ENCODE peak calls at places on chromosomes 3 and 15, in nine cellular contexts. S is breast epithelium, J is sigmoid colon, M is H1, Z is HL-60, R is GM12878, C is HepG2, N is Panc1, D is transverse colon. P is an unnamed sample.

GRCh38 chr3:139118835-139119234 is 74.1 kb upstream of the PRR23C start:
- DNase-seq in S (no peak), J (no peak), M (no peak), Z (no peak), R (no peak), C (no peak), N (no peak), D (no peak), P (no peak)

GRCh38 chr15:55981596-55982249 is 11.7 kb downstream of the NEDD4 start:
- DNase-seq in S (no peak), J (no peak), M (no peak), Z (no peak), R (no peak), C (no peak), N (no peak), D (no peak), P (no peak)

GRCh38 chr3:46261926-46262594 is 19.8 kb downstream of the CCR3 start:
- DNase-seq in S (no peak), J (no peak), M (no peak), Z (no peak), R (no peak), C (no peak), N (no peak), D (no peak), P (no peak)

GRCh38 chr3:100523050-100523760 is 30.8 kb downstream of the TMEM45A start:
- DNase-seq in S (no peak), J (no peak), M (no peak), Z (no peak), R (no peak), C (no peak), N (no peak), D (no peak), P (no peak)

GRCh38 chr3:27590437-27591320 is 106.5 kb upstream of the SLC4A7 start:
- DNase-seq in S (no peak), J (no peak), M (no peak), Z (peak), R (no peak), C (no peak), N (no peak), D (no peak), P (no peak)

GRCh38 chr3:177041021-177041729 is 156.1 kb downstream of the TBL1XR1 start:
- DNase-seq in S (no peak), J (peak), M (no peak), Z (no peak), R (no peak), C (no peak), N (no peak), D (no peak), P (no peak)

GRCh38 chr3:111787556-111788463 is 71.3 kb upstream of the PHLDB2 start:
- DNase-seq in S (no peak), J (no peak), M (no peak), Z (no peak), R (no peak), C (no peak), N (no peak), D (no peak), P (no peak)

GRCh38 chr3:25673738-25674298 is 9.1 kb upstream of the TOP2B start:
- DNase-seq in S (no peak), J (no peak), M (no peak), Z (no peak), R (no peak), C (no peak), N (no peak), D (no peak), P (no peak)

GRCh38 chr15:78695849-78696248 is 54.8 kb upstream of the CHRNB4 start:
- DNase-seq in S (no peak), J (no peak), M (no peak), Z (no peak), R (no peak), C (no peak), N (no peak), D (no peak), P (no peak)

GRCh38 chr3:139710212-139710611 is 32.4 kb upstream of the NMNAT3 start:
- DNase-seq in S (no peak), J (no peak), M (no peak), Z (no peak), R (no peak), C (peak), N (no peak), D (no peak), P (no peak)

GRCh38 chr3:110343945-110344344 is 727.7 kb upstream of the NECTIN3 start:
- DNase-seq in S (no peak), J (no peak), M (no peak), Z (no peak), R (no peak), C (peak), N (no peak), D (no peak), P (no peak)

GRCh38 chr3:9396301-9396631 is 1.1 kb upstream of the SETD5 start:
- DNase-seq in S (peak), J (peak), M (no peak), Z (peak), R (peak), C (no peak), N (peak), D (peak), P (peak)

GRCh38 chr15:29045717-29046116 is 159.9 kb downstream of the APBA2 start:
- DNase-seq in S (no peak), J (no peak), M (no peak), Z (no peak), R (no peak), C (no peak), N (no peak), D (no peak), P (no peak)

GRCh38 chr3:61685755-61686154 is 124.4 kb downstream of the PTPRG start:
- DNase-seq in S (no peak), J (no peak), M (no peak), Z (no peak), R (no peak), C (no peak), N (no peak), D (peak), P (no peak)

GRCh38 chr3:72230774-72231379 is 445.9 kb upstream of the PROK2 start:
- DNase-seq in S (no peak), J (no peak), M (no peak), Z (no peak), R (no peak), C (no peak), N (no peak), D (no peak), P (no peak)

GRCh38 chr3:113531826-113532697 is at the start of gene SIDT1:
- DNase-seq in S (no peak), J (no peak), M (no peak), Z (no peak), R (peak), C (no peak), N (no peak), D (peak), P (no peak)

GRCh38 chr15:31366169-31366734 is 39.6 kb downstream of the KLF13 start:
- DNase-seq in S (no peak), J (peak), M (no peak), Z (no peak), R (no peak), C (no peak), N (no peak), D (peak), P (no peak)

GRCh38 chr3:71397046-71397445 is 186.5 kb downstream of the FOXP1 start:
- DNase-seq in S (no peak), J (no peak), M (no peak), Z (no peak), R (no peak), C (peak), N (peak), D (peak), P (no peak)

GRCh38 chr15:92970656-92971055 is 70.5 kb downstream of the CHD2 start:
- DNase-seq in S (no peak), J (no peak), M (no peak), Z (no peak), R (no peak), C (no peak), N (no peak), D (no peak), P (no peak)

GRCh38 chr15:75237316-75237982 is 20.7 kb upstream of the GOLGA6C start:
- DNase-seq in S (peak), J (peak), M (no peak), Z (no peak), R (no peak), C (no peak), N (no peak), D (no peak), P (no peak)

GRCh38 chr15:45677797-45678196 is 43.0 kb downstream of the SQOR start:
- DNase-seq in S (no peak), J (no peak), M (no peak), Z (no peak), R (no peak), C (no peak), N (no peak), D (no peak), P (no peak)

GRCh38 chr15:78714890-78715289 is 73.9 kb upstream of the CHRNB4 start:
- DNase-seq in S (no peak), J (no peak), M (no peak), Z (no peak), R (no peak), C (peak), N (no peak), D (no peak), P (no peak)

GRCh38 chr3:194632211-194632982 is 822 bp downstream of the TMEM44 start:
- DNase-seq in S (no peak), J (peak), M (no peak), Z (no peak), R (no peak), C (no peak), N (no peak), D (peak), P (peak)

GRCh38 chr15:51649659-51650521 is 27.3 kb upstream of the DMXL2 start:
- DNase-seq in S (no peak), J (no peak), M (no peak), Z (no peak), R (peak), C (peak), N (peak), D (peak), P (peak)

GRCh38 chr3:141485578-141486415 is 1.0 kb upstream of the RASA2 start:
- DNase-seq in S (no peak), J (no peak), M (no peak), Z (no peak), R (no peak), C (peak), N (no peak), D (no peak), P (no peak)

DNA sequence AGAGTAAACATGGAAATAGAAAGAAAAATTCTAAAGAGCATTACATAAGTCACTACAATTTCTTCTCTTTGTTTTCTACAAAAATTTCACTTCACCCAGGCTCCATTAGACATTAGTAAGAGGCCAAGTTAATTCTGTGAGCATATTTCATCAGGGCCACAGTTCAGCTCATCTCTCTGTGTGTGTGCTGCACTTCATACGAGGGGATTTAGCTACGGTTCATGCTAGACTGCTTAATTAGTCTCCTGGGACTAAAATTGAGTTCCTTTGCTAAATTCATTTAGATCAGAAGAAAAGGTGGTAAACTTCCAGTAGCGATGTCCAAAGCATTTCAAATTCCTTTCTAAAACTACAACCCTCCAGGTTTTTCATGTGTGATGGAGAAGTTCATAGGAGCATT is 83.1 kb upstream of the SETMAR start:
- DNase-seq in S (no peak), J (no peak), M (no peak), Z (no peak), R (no peak), C (no peak), N (no peak), D (no peak), P (no peak)
- TF ChIP-seq POLR2AphosphoS5 in S (no peak), J (no peak), M (no peak), Z (no peak), R (no peak), C (no peak), N (no peak), D (no peak), P (no peak)

GRCh38 chr15:39188314-39188713 is 392.6 kb upstream of the THBS1 start:
- DNase-seq in S (no peak), J (no peak), M (no peak), Z (no peak), R (no peak), C (no peak), N (no peak), D (no peak), P (no peak)

GRCh38 chr15:39184701-39185390 is 396.0 kb upstream of the THBS1 start:
- DNase-seq in S (no peak), J (no peak), M (no peak), Z (no peak), R (no peak), C (no peak), N (no peak), D (no peak), P (no peak)

GRCh38 chr15:39192376-39192775 is 388.5 kb upstream of the THBS1 start:
- DNase-seq in S (no peak), J (no peak), M (no peak), Z (no peak), R (no peak), C (no peak), N (no peak), D (no peak), P (no peak)

GRCh38 chr15:39191871-39192281 is 389.0 kb upstream of the THBS1 start:
- DNase-seq in S (no peak), J (no peak), M (no peak), Z (no peak), R (no peak), C (peak), N (no peak), D (no peak), P (no peak)

GRCh38 chr15:39188930-39189329 is 391.9 kb upstream of the THBS1 start:
- DNase-seq in S (no peak), J (no peak), M (no peak), Z (no peak), R (no peak), C (peak), N (no peak), D (no peak), P (no peak)
- H3K27ac ChIP-seq in S (peak), J (no peak), M (no peak), Z (no peak), R (no peak), C (no peak), N (no peak), D (no peak), P (no peak)

GRCh38 chr15:70741677-70742293 is 21.6 kb downstream of the UACA start:
- DNase-seq in S (no peak), J (no peak), M (no peak), Z (no peak), R (no peak), C (peak), N (peak), D (no peak), P (no peak)
- TF ChIP-seq POLR2AphosphoS5 in S (no peak), J (no peak), M (no peak), Z (no peak), R (no peak), C (no peak), N (peak), D (peak), P (no peak)

GRCh38 chr3:185465471-185465870 is 33.4 kb downstream of the TMEM41A start:
- DNase-seq in S (no peak), J (no peak), M (no peak), Z (no peak), R (no peak), C (no peak), N (no peak), D (no peak), P (no peak)

GRCh38 chr3:185473290-185473815 is 25.5 kb downstream of the TMEM41A start:
- DNase-seq in S (no peak), J (no peak), M (no peak), Z (no peak), R (no peak), C (no peak), N (no peak), D (no peak), P (no peak)

GRCh38 chr3:185469542-185469941 is 29.3 kb downstream of the TMEM41A start:
- DNase-seq in S (no peak), J (no peak), M (no peak), Z (no peak), R (no peak), C (no peak), N (no peak), D (no peak), P (no peak)

GRCh38 chr3:185470323-185470722 is 28.5 kb downstream of the TMEM41A start:
- DNase-seq in S (no peak), J (no peak), M (peak), Z (no peak), R (no peak), C (no peak), N (no peak), D (no peak), P (no peak)
- H3K27ac ChIP-seq in S (no peak), J (no peak), M (no peak), Z (no peak), R (no peak), C (no peak), N (no peak), D (no peak), P (no peak)

DNA sequence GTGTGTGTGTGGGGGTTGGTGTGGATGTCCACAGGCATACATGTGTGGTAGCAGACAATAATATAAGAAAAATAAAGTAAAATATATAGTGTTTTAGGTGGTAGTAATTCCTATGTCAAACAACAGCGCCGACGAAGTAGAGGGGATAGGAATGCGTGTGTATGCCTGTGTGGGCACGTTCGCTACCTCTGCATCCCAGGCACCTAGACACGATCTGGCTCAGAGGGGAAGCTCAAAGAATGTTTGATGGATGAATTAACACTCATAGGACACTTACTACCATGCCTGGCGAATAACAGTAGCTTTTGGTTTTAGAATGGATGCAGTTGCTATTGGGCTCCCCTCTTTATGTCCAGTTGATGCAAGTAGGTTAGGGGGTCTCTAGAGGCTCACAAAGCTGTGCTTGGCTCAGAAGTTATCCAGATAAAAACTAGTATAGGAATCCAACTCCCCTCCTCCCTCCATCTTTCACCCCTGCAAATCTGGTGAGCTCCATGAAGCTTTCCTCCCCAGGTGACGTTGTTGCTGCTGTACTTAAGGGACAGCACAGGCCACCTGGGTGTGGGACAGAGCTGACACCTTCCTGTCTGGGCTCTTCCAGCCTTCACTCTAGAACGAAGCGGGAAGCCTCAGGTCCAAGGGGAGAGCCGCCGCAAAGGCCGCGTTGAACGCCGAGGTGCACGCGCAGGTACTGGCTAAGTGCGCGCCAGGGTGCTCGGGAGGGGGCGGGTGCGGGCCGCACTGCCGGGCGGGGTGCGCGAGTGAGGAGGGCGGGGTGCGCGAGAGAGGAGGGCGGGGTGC is 192.6 kb upstream of the LYSMD4 start:
- DNase-seq in S (peak), J (peak), M (peak), Z (peak), R (no peak), C (no peak), N (no peak), D (peak), P (no peak)
- TF ChIP-seq POLR2AphosphoS5 in S (no peak), J (no peak), M (no peak), Z (no peak), R (no peak), C (no peak), N (no peak), D (no peak), P (no peak)

GRCh38 chr3:133547432-133548041 is 25.9 kb upstream of the CDV3 start:
- DNase-seq in S (no peak), J (peak), M (no peak), Z (no peak), R (no peak), C (peak), N (no peak), D (no peak), P (no peak)
- H3K27ac ChIP-seq in S (peak), J (peak), M (no peak), Z (no peak), R (no peak), C (peak), N (peak), D (peak), P (peak)

GRCh38 chr3:187012609-187013051 is 82.3 kb downstream of the ST6GAL1 start:
- DNase-seq in S (no peak), J (no peak), M (peak), Z (no peak), R (no peak), C (no peak), N (no peak), D (peak), P (no peak)
- TF ChIP-seq POLR2AphosphoS5 in S (no peak), J (no peak), M (no peak), Z (no peak), R (peak), C (no peak), N (no peak), D (no peak), P (no peak)

GRCh38 chr3:189298469-189299375 is 127.0 kb downstream of the TPRG1 start:
- DNase-seq in S (no peak), J (no peak), M (no peak), Z (no peak), R (no peak), C (no peak), N (no peak), D (no peak), P (no peak)
- H3K27ac ChIP-seq in S (peak), J (no peak), M (no peak), Z (no peak), R (no peak), C (no peak), N (no peak), D (no peak), P (peak)